ENCODE peak calls at places on chromosomes 16 and 17, in five cellular contexts. E, N, Z, U and X are unnamed samples.

GRCh38 chr16:12321363-12321762 is 344.8 kb downstream of the SNX29 start:
- DNase-seq in Z (no peak), U (no peak), E (no peak), N (no peak), X (no peak)

GRCh38 chr16:85206472-85207356 is 94.4 kb upstream of the CIBAR2 start:
- DNase-seq in E (no peak), Z (no peak), U (no peak), N (no peak), X (peak)

GRCh38 chr16:53528797-53529196 is 25.8 kb upstream of the AKTIP start:
- DNase-seq in Z (no peak), E (no peak), N (no peak), U (no peak), X (no peak)

GRCh38 chr16:5022521-5022920 is 11.2 kb downstream of the NAGPA start:
- DNase-seq in U (no peak), N (no peak), E (no peak), Z (no peak), X (no peak)

GRCh38 chr16:81585785-81586184 is 141.2 kb downstream of the CMIP start:
- DNase-seq in Z (no peak), E (no peak), U (no peak), N (no peak), X (peak)

GRCh38 chr16:80231888-80232287 is 308.9 kb upstream of the DYNLRB2 start:
- DNase-seq in E (no peak), Z (no peak), U (no peak), N (no peak), X (no peak)

GRCh38 chr17:59620518-59621259 is 994 bp downstream of the CLTC start:
- DNase-seq in E (peak), U (peak), Z (peak), N (peak), X (peak)

GRCh38 chr17:37405955-37406634 is 541 bp downstream of the ACACA start:
- DNase-seq in U (no peak), Z (no peak), E (no peak), N (no peak), X (no peak)

GRCh38 chr17:57293077-57293476 is 36.8 kb downstream of the MSI2 start:
- DNase-seq in U (no peak), E (no peak), Z (no peak), N (no peak), X (no peak)

GRCh38 chr17:1710807-1711553 is 803 bp upstream of the TLCD2 start:
- DNase-seq in U (no peak), Z (no peak), N (no peak), E (no peak), X (peak)

GRCh38 chr17:38752930-38753506 is 477 bp downstream of the PSMB3 start:
- DNase-seq in Z (no peak), E (no peak), N (no peak), U (no peak), X (no peak)

GRCh38 chr17:11935734-11936406 is 61.4 kb downstream of the ZNF18 start:
- DNase-seq in Z (peak), N (no peak), U (no peak), E (peak), X (peak)

GRCh38 chr17:42171831-42172230 is 9.1 kb downstream of the KCNH4 start:
- DNase-seq in N (no peak), U (no peak), Z (no peak), E (no peak), X (peak)

GRCh38 chr17:48751172-48751571 is 22.6 kb upstream of the HOXB13 start:
- DNase-seq in U (no peak), Z (no peak), E (no peak), N (no peak), X (no peak)

GRCh38 chr16:70520612-70521297 is 2.6 kb downstream of the COG4 start:
- DNase-seq in N (peak), E (no peak), U (no peak), Z (no peak), X (no peak)

GRCh38 chr16:30876867-30877266 is 17.0 kb downstream of the BCL7C start:
- DNase-seq in U (no peak), Z (no peak), E (no peak), N (no peak), X (peak)

GRCh38 chr16:4089251-4089810 is 26.9 kb downstream of the ADCY9 start:
- DNase-seq in U (no peak), Z (no peak), E (no peak), N (no peak), X (no peak)

GRCh38 chr17:7841309-7841621 is 7.2 kb downstream of the KDM6B start:
- DNase-seq in E (no peak), N (no peak), U (peak), Z (peak), X (no peak)

GRCh38 chr16:54285414-54286066 is 1.0 kb downstream of the IRX3 start:
- DNase-seq in U (peak), Z (no peak), N (no peak), E (no peak), X (peak)

GRCh38 chr17:5370411-5370810 is 49.1 kb downstream of the NUP88 start:
- DNase-seq in E (no peak), N (no peak), U (no peak), Z (no peak), X (no peak)

GRCh38 chr17:48001187-48001586 is 30.3 kb downstream of the CDK5RAP3 start:
- DNase-seq in U (no peak), N (no peak), E (no peak), Z (no peak), X (no peak)

GRCh38 chr16:11080999-11081630 is 136.8 kb downstream of the CLEC16A start:
- DNase-seq in N (no peak), U (no peak), Z (no peak), E (no peak), X (no peak)

GRCh38 chr16:53209489-53209888 is 154.7 kb downstream of the CHD9 start:
- DNase-seq in U (no peak), E (no peak), N (no peak), Z (no peak), X (no peak)

GRCh38 chr17:44273607-44274006 is 5.7 kb upstream of the SLC4A1 start:
- DNase-seq in U (no peak), N (no peak), Z (no peak), E (no peak), X (peak)

GRCh38 chr16:56422896-56423441 is 2.4 kb downstream of the AMFR start:
- DNase-seq in N (no peak), Z (no peak), U (no peak), E (no peak), X (no peak)

GRCh38 chr16:11316331-11317015 is 28.8 kb upstream of the RMI2 start:
- DNase-seq in U (no peak), E (no peak), N (no peak), Z (no peak), X (peak)

GRCh38 chr16:77336637-77337036 is 98.2 kb downstream of the ADAMTS18 start:
- DNase-seq in Z (no peak), N (no peak), E (no peak), U (no peak), X (peak)

GRCh38 chr17:17506181-17506741 is 10.1 kb upstream of the RASD1 start:
- DNase-seq in E (no peak), N (no peak), Z (no peak), U (no peak), X (no peak)